ENCODE peak calls at places on chromosome 13, in four cellular contexts. One of them, this sample, is unnamed.

GRCh38 chr13:110329798-110330461 is 22.8 kb downstream of the COL4A2 start:
- DNase-seq in fibroblast of lung: peak
- DNase-seq in endothelial cell of umbilical vein: no peak
- DNase-seq in MM.1S: no peak
- DNase-seq in this sample: no peak

GRCh38 chr13:82739881-82740280 is 1142.4 kb downstream of the SLITRK1 start:
- DNase-seq in fibroblast of lung: no peak
- DNase-seq in endothelial cell of umbilical vein: no peak
- DNase-seq in MM.1S: no peak
- DNase-seq in this sample: no peak

GRCh38 chr13:31056650-31057275 is 104.9 kb downstream of the HSPH1 start:
- DNase-seq in fibroblast of lung: no peak
- DNase-seq in endothelial cell of umbilical vein: no peak
- DNase-seq in MM.1S: no peak
- DNase-seq in this sample: no peak

GRCh38 chr13:29935309-29935981 is 85.0 kb upstream of the UBL3 start:
- DNase-seq in fibroblast of lung: no peak
- DNase-seq in endothelial cell of umbilical vein: no peak
- DNase-seq in MM.1S: no peak
- DNase-seq in this sample: no peak

GRCh38 chr13:42405665-42406390 is 133.9 kb downstream of the AKAP11 start:
- DNase-seq in fibroblast of lung: peak
- DNase-seq in endothelial cell of umbilical vein: no peak
- DNase-seq in MM.1S: no peak
- DNase-seq in this sample: no peak

GRCh38 chr13:46352810-46353209 is 34.2 kb downstream of the RUBCNL start:
- DNase-seq in fibroblast of lung: no peak
- DNase-seq in endothelial cell of umbilical vein: no peak
- DNase-seq in MM.1S: no peak
- DNase-seq in this sample: no peak

GRCh38 chr13:98333481-98333880 is 156.4 kb upstream of the RNF113B start:
- DNase-seq in fibroblast of lung: no peak
- DNase-seq in endothelial cell of umbilical vein: no peak
- DNase-seq in MM.1S: no peak
- DNase-seq in this sample: no peak

GRCh38 chr13:56110751-56111150 is 1030.0 kb upstream of the PRR20A start:
- DNase-seq in fibroblast of lung: no peak
- DNase-seq in endothelial cell of umbilical vein: no peak
- DNase-seq in MM.1S: no peak
- DNase-seq in this sample: no peak

GRCh38 chr13:22703601-22704209 is 477.1 kb upstream of the SGCG start:
- DNase-seq in fibroblast of lung: no peak
- DNase-seq in endothelial cell of umbilical vein: no peak
- DNase-seq in MM.1S: no peak
- DNase-seq in this sample: no peak

GRCh38 chr13:100573121-100573520 is 15.5 kb downstream of the GGACT start:
- DNase-seq in fibroblast of lung: peak
- DNase-seq in endothelial cell of umbilical vein: peak
- DNase-seq in MM.1S: peak
- DNase-seq in this sample: peak

GRCh38 chr13:97223711-97224461 is 1.8 kb downstream of the MBNL2 start:
- DNase-seq in fibroblast of lung: peak
- DNase-seq in endothelial cell of umbilical vein: peak
- DNase-seq in MM.1S: peak
- DNase-seq in this sample: peak

GRCh38 chr13:65943711-65944110 is 1286.4 kb downstream of the PCDH9 start:
- DNase-seq in fibroblast of lung: peak
- DNase-seq in endothelial cell of umbilical vein: peak
- DNase-seq in MM.1S: no peak
- DNase-seq in this sample: no peak

GRCh38 chr13:47843005-47843404 is 158.1 kb downstream of the SUCLA2 start:
- DNase-seq in fibroblast of lung: no peak
- DNase-seq in endothelial cell of umbilical vein: no peak
- DNase-seq in MM.1S: no peak
- DNase-seq in this sample: no peak

GRCh38 chr13:66657165-66657895 is 572.8 kb downstream of the PCDH9 start:
- DNase-seq in fibroblast of lung: peak
- DNase-seq in endothelial cell of umbilical vein: peak
- DNase-seq in MM.1S: no peak
- DNase-seq in this sample: no peak

GRCh38 chr13:93080587-93080986 is 146.0 kb upstream of the GPC6 start:
- DNase-seq in fibroblast of lung: peak
- DNase-seq in endothelial cell of umbilical vein: no peak
- DNase-seq in MM.1S: no peak
- DNase-seq in this sample: no peak

GRCh38 chr13:80359459-80360297 is 18.8 kb upstream of the SPRY2 start:
- DNase-seq in fibroblast of lung: no peak
- DNase-seq in endothelial cell of umbilical vein: peak
- DNase-seq in MM.1S: no peak
- DNase-seq in this sample: no peak

GRCh38 chr13:108859202-108860012 is 230.0 kb downstream of the MYO16 start:
- DNase-seq in fibroblast of lung: peak
- DNase-seq in endothelial cell of umbilical vein: no peak
- DNase-seq in MM.1S: peak
- DNase-seq in this sample: no peak

GRCh38 chr13:62207388-62207787 is 791.7 kb upstream of the PCDH20 start:
- DNase-seq in fibroblast of lung: no peak
- DNase-seq in endothelial cell of umbilical vein: no peak
- DNase-seq in MM.1S: no peak
- DNase-seq in this sample: no peak

GRCh38 chr13:21238267-21238666 is 61.8 kb downstream of the MRPL57 start:
- DNase-seq in fibroblast of lung: no peak
- DNase-seq in endothelial cell of umbilical vein: no peak
- DNase-seq in MM.1S: no peak
- DNase-seq in this sample: no peak

GRCh38 chr13:51271528-51272070 is 49.4 kb downstream of the FAM124A start:
- DNase-seq in fibroblast of lung: peak
- DNase-seq in endothelial cell of umbilical vein: no peak
- DNase-seq in MM.1S: no peak
- DNase-seq in this sample: no peak

GRCh38 chr13:20547479-20547908 is 19.5 kb upstream of the IFT88 start:
- DNase-seq in fibroblast of lung: no peak
- DNase-seq in endothelial cell of umbilical vein: no peak
- DNase-seq in MM.1S: no peak
- DNase-seq in this sample: peak

GRCh38 chr13:94683426-94683825 is 28.9 kb downstream of the SOX21 start:
- DNase-seq in fibroblast of lung: no peak
- DNase-seq in endothelial cell of umbilical vein: no peak
- DNase-seq in MM.1S: no peak
- DNase-seq in this sample: no peak

GRCh38 chr13:101082441-101082840 is 333.9 kb downstream of the NALCN start:
- DNase-seq in fibroblast of lung: no peak
- DNase-seq in endothelial cell of umbilical vein: no peak
- DNase-seq in MM.1S: no peak
- DNase-seq in this sample: no peak

GRCh38 chr13:112687836-112688559 is 1.8 kb upstream of the ATP11A start:
- DNase-seq in fibroblast of lung: no peak
- DNase-seq in endothelial cell of umbilical vein: no peak
- DNase-seq in MM.1S: no peak
- DNase-seq in this sample: no peak

GRCh38 chr13:96034662-96035061 is 18.5 kb downstream of the UGGT2 start:
- DNase-seq in fibroblast of lung: no peak
- DNase-seq in endothelial cell of umbilical vein: no peak
- DNase-seq in MM.1S: no peak
- DNase-seq in this sample: no peak

GRCh38 chr13:72782717-72783116 is 784 bp downstream of the PIBF1 start:
- DNase-seq in fibroblast of lung: peak
- DNase-seq in endothelial cell of umbilical vein: peak
- DNase-seq in MM.1S: no peak
- DNase-seq in this sample: no peak

GRCh38 chr13:109256866-109257760 is 529.3 kb downstream of the IRS2 start:
- DNase-seq in fibroblast of lung: peak
- DNase-seq in endothelial cell of umbilical vein: peak
- DNase-seq in MM.1S: no peak
- DNase-seq in this sample: no peak

GRCh38 chr13:34941436-34941834 is 635 bp upstream of the NBEA start:
- DNase-seq in fibroblast of lung: no peak
- DNase-seq in endothelial cell of umbilical vein: no peak
- DNase-seq in MM.1S: peak
- DNase-seq in this sample: no peak

GRCh38 chr13:34941835-34942731 is at the start of gene NBEA:
- DNase-seq in fibroblast of lung: peak
- DNase-seq in endothelial cell of umbilical vein: peak
- DNase-seq in MM.1S: peak
- DNase-seq in this sample: peak

GRCh38 chr13:34943675-34944634 is 1.9 kb downstream of the NBEA start:
- DNase-seq in fibroblast of lung: no peak
- DNase-seq in endothelial cell of umbilical vein: peak
- DNase-seq in MM.1S: peak
- DNase-seq in this sample: no peak

GRCh38 chr13:34939771-34940170 is 2.3 kb upstream of the NBEA start:
- DNase-seq in fibroblast of lung: no peak
- DNase-seq in endothelial cell of umbilical vein: no peak
- DNase-seq in MM.1S: no peak
- DNase-seq in this sample: no peak

DNA sequence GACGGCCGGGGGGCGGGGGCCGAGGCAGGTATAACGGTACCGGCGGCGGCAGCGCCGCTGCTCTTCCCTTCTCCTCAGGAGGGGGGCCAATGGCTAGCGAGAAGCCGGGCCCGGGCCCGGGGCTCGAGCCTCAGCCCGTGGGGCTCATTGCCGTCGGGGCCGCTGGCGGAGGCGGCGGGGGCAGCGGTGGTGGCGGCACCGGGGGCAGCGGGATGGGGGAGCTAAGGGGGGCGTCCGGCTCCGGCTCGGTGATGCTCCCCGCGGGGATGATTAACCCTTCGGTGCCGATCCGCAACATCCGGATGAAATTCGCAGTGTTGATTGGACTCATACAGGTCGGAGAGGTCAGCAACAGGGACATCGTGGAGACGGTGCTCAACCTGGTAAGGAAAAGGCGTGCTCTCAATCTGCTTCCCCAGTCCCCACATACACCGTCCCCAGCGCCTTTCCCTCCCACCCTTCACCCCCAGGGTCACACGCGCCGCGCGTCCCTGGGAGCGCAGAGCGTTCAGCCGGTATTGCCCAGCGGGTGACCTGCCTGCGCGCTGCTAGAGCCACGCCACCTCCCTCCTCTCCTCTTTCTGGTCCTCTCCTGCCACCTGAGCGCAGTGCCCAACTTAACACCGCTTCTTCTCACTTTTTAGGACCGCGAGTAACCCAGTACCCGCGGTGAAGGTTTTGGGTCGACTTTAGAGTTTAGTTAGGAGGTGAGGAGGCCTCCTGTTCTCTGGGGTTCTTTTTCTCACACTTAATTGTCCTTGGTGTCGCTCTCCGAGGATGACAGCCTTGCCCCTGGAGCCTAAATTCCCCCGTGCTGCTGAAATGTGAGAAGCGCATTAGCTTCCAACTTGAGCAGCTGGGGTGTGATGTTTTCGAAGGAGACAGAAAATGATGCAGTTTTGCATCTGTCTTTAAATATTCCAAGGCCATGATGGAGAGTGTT is 933 bp downstream of the NBEA start:
- DNase-seq in fibroblast of lung: no peak
- DNase-seq in endothelial cell of umbilical vein: peak
- DNase-seq in MM.1S: peak
- DNase-seq in this sample: peak
- H3K9ac ChIP-seq in fibroblast of lung: peak
- H3K9ac ChIP-seq in endothelial cell of umbilical vein: peak
- H3K9ac ChIP-seq in MM.1S: peak
- H3K9ac ChIP-seq in this sample: peak

DNA sequence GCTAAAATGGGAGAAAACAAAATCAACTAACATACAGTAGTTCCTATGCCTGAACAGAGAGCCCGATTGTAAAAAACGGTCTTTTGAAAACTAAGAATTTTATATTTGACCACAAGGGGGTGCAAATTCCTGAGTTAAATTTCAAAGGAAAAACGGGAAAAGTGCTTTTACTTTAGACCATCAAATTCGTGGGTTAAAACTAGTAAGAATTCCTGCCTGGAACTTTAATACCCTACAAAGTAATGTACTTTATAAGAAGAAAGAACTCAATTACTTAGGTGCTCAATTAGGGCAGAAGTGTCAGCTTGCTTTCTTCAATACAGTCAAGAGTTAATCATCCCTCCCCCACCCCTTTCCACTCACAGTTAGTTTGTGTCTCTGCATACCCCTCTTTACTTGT is 69.8 kb downstream of the KCNRG start:
- DNase-seq in fibroblast of lung: no peak
- DNase-seq in endothelial cell of umbilical vein: peak
- DNase-seq in MM.1S: no peak
- DNase-seq in this sample: no peak
- H3K9ac ChIP-seq in fibroblast of lung: no peak
- H3K9ac ChIP-seq in endothelial cell of umbilical vein: peak
- H3K9ac ChIP-seq in MM.1S: no peak
- H3K9ac ChIP-seq in this sample: no peak

GRCh38 chr13:113979791-113980471 is 6.1 kb upstream of the C13orf46 start:
- DNase-seq in fibroblast of lung: no peak
- DNase-seq in endothelial cell of umbilical vein: no peak
- DNase-seq in MM.1S: no peak
- DNase-seq in this sample: no peak
- H3K9ac ChIP-seq in fibroblast of lung: no peak
- H3K9ac ChIP-seq in endothelial cell of umbilical vein: no peak
- H3K9ac ChIP-seq in MM.1S: no peak
- H3K9ac ChIP-seq in this sample: no peak

GRCh38 chr13:44249439-44249838 is 124.2 kb upstream of the SERP2 start:
- DNase-seq in fibroblast of lung: peak
- DNase-seq in endothelial cell of umbilical vein: peak
- DNase-seq in MM.1S: no peak
- DNase-seq in this sample: peak
- H3K9ac ChIP-seq in fibroblast of lung: no peak
- H3K9ac ChIP-seq in endothelial cell of umbilical vein: no peak
- H3K9ac ChIP-seq in MM.1S: no peak
- H3K9ac ChIP-seq in this sample: peak